ENCODE peak calls at places on chromosomes 3 and 15, in seven cellular contexts. F, W, R, M, U, I and X are unnamed samples.

GRCh38 chr15:34795267-34796081 is at the start of gene ACTC1:
- DNase-seq in F (no peak), W (no peak), R (peak; percentile 47), M (no peak), U (peak; percentile 9), I (peak; percentile 56), X (no peak)

GRCh38 chr3:128098234-128098633 is 25.4 kb downstream of the RUVBL1 start:
- DNase-seq in F (peak; percentile 30), W (no peak), R (no peak), M (no peak), U (no peak), I (no peak), X (no peak)

GRCh38 chr3:64686446-64686908 is 1.3 kb downstream of the ADAMTS9 start:
- DNase-seq in F (peak; percentile 18), W (peak; percentile 27), R (no peak), M (no peak), U (no peak), I (no peak), X (no peak)

GRCh38 chr15:68126415-68126814 is 72.3 kb downstream of the PIAS1 start:
- DNase-seq in F (no peak), W (no peak), R (no peak), M (no peak), U (no peak), I (no peak), X (no peak)

GRCh38 chr3:80750637-80751036 is 982.8 kb upstream of the ROBO1 start:
- DNase-seq in F (no peak), W (no peak), R (no peak), M (no peak), U (no peak), I (no peak), X (no peak)

GRCh38 chr3:160569874-160570273 is 4.5 kb upstream of the KPNA4 start:
- DNase-seq in F (no peak), W (peak; percentile 58), R (no peak), M (no peak), U (no peak), I (no peak), X (no peak)

GRCh38 chr3:142418926-142419592 is 28.8 kb downstream of the XRN1 start:
- DNase-seq in F (no peak), W (no peak), R (no peak), M (no peak), U (no peak), I (no peak), X (no peak)

GRCh38 chr15:98994892-98995291 is 12.7 kb downstream of the PGPEP1L start:
- DNase-seq in F (no peak), W (no peak), R (no peak), M (no peak), U (no peak), I (no peak), X (no peak)

GRCh38 chr3:126446301-126446700 is 29.4 kb downstream of the ZXDC start:
- DNase-seq in F (no peak), W (no peak), R (no peak), M (no peak), U (no peak), I (no peak), X (no peak)

GRCh38 chr3:139099968-139100817 is 55.5 kb upstream of the PRR23C start:
- DNase-seq in F (no peak), W (no peak), R (no peak), M (no peak), U (no peak), I (no peak), X (no peak)

GRCh38 chr3:94481499-94481898 is 418.6 kb downstream of the NSUN3 start:
- DNase-seq in F (no peak), W (no peak), R (no peak), M (no peak), U (no peak), I (no peak), X (no peak)

GRCh38 chr15:77039217-77039533 is 31.7 kb downstream of the TSPAN3 start:
- DNase-seq in F (no peak), W (no peak), R (no peak), M (no peak), U (no peak), I (no peak), X (no peak)

GRCh38 chr15:31080618-31081017 is 20.9 kb downstream of the TRPM1 start:
- DNase-seq in F (no peak), W (peak; percentile 79), R (peak; percentile 41), M (no peak), U (no peak), I (peak; percentile 98), X (no peak)

GRCh38 chr15:84697353-84697990 is 18.5 kb downstream of the SEC11A start:
- DNase-seq in F (no peak), W (no peak), R (no peak), M (no peak), U (no peak), I (no peak), X (no peak)

GRCh38 chr3:123447749-123448502 is 964 bp downstream of the ADCY5 start:
- DNase-seq in F (no peak), W (peak; percentile 83), R (no peak), M (no peak), U (no peak), I (peak; percentile 83), X (peak; percentile 41)

GRCh38 chr3:58041826-58042324 is 33.7 kb downstream of the FLNB start:
- DNase-seq in F (peak; percentile 85), W (no peak), R (no peak), M (peak; percentile 88), U (peak; percentile 32), I (no peak), X (peak; percentile 23)

GRCh38 chr15:29805043-29805707 is 17.1 kb downstream of the TJP1 start:
- DNase-seq in F (peak; percentile 18), W (no peak), R (no peak), M (no peak), U (no peak), I (no peak), X (no peak)

DNA sequence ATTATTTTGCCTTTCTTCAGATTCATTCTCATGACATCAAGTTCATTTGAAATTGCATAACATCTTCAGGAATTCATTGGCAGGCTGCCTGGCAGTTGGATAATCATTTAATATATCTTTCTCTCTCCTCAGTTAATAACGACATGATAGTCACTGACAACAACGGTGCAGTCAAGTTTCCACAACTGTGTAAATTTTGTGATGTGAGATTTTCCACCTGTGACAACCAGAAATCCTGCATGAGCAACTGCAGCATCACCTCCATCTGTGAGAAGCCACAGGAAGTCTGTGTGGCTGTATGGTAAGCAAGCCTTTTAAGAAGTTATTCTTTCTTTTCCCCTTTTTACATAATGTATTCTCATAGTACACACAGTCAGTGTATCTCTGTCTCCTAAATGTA is 38.2 kb downstream of the TGFBR2 start:
- DNase-seq in F (no peak), W (no peak), R (no peak), M (no peak), U (no peak), I (no peak), X (no peak)
- TF ChIP-seq POLR2AphosphoS5 in F (no peak), W (no peak), R (no peak), M (no peak), U (no peak), I (no peak), X (no peak)

GRCh38 chr15:78077860-78078187 is 313 bp upstream of the TBC1D2B start:
- DNase-seq in F (no peak), W (no peak), R (no peak), M (no peak), U (no peak), I (no peak), X (no peak)
- TF ChIP-seq TAF1 in F (no peak), W (no peak), R (no peak), M (no peak), U (no peak), I (no peak), X (no peak)

DNA sequence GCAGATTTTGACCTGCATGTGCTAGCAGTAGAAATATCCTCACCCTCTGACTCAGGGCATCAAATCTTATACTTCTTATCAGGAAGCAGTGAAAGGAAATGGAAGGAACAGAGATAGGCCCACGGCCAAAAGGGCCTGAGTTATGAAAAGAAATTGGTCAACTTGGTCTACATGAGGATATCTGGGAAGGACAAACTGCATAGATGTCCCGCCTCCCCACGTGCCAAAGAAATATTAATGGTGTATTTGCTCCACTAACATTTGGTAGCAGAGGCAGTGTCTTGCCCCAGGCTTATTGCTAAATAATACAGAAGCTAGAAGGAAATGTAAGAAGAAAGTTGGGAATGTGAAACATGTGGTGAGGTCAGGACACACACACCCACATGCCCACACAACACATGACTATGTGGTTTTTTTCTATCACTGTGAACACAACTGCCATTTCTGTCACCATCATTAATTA is 93.5 kb upstream of the COL8A1 start:
- DNase-seq in F (no peak), W (no peak), R (no peak), M (no peak), U (no peak), I (no peak), X (no peak)
- TF ChIP-seq POLR2AphosphoS5 in F (no peak), W (no peak), R (no peak), M (no peak), U (no peak), I (no peak), X (no peak)

GRCh38 chr3:71563827-71564226 is 19.7 kb downstream of the FOXP1 start:
- DNase-seq in F (no peak), W (no peak), R (no peak), M (peak; percentile 27), U (no peak), I (no peak), X (no peak)
- TF ChIP-seq TAF1 in F (no peak), W (no peak), R (no peak), M (no peak), U (no peak), I (no peak), X (no peak)

DNA sequence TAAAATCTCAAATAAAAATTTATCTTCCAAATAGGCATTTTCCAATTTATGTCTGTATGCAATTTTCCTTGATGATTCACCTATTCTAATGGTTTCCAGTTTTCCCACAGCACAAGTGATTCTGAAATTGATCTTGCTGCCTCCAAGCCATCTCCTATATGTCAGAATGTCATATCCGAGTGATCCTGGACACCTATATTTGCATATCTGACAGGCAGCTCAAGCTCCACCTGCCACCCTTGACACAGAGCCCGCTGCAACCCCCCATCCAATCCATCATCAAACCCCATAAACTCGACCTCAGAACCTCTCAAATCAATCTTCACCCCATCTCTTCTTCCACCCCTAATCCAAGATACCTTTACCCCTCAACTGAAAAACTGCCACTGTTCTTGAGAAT is 579.5 kb downstream of the EPHB1 start:
- DNase-seq in F (no peak), W (no peak), R (no peak), M (no peak), U (no peak), I (no peak), X (no peak)
- TF ChIP-seq POLR2AphosphoS5 in F (no peak), W (no peak), R (no peak), M (no peak), U (no peak), I (no peak), X (no peak)

GRCh38 chr3:110903771-110904532 is 167.7 kb upstream of the NECTIN3 start:
- DNase-seq in F (no peak), W (no peak), R (no peak), M (no peak), U (no peak), I (no peak), X (no peak)
- TF ChIP-seq TAF1 in F (no peak), W (no peak), R (no peak), M (no peak), U (no peak), I (no peak), X (no peak)

GRCh38 chr3:129629011-129629410 is 22.5 kb upstream of the PLXND1 start:
- DNase-seq in F (no peak), W (peak; percentile 19), R (no peak), M (no peak), U (no peak), I (no peak), X (no peak)
- TF ChIP-seq POLR2AphosphoS5 in F (no peak), W (no peak), R (no peak), M (no peak), U (no peak), I (no peak), X (no peak)